ENCODE peak calls at places on chromosome X, in ten cellular contexts. K, B, S, Y, Q, G, D, W, U and N are unnamed samples.

GRCh38 chrX:24283122-24283789 is 30.6 kb downstream of the SUPT20HL2 start:
- DNase-seq in K (no peak), B (no peak), S (no peak), Y (peak; percentile 6), Q (no peak), G (no peak), D (no peak), W (no peak), U (no peak), N (no peak)

GRCh38 chrX:135543924-135544323 is 23.5 kb downstream of the INTS6L start:
- DNase-seq in K (no peak), B (no peak), S (no peak), Y (no peak), Q (no peak), G (peak; percentile 30), D (no peak), W (peak; percentile 40), U (no peak), N (peak; percentile 54)

GRCh38 chrX:120839506-120839905 is 36.2 kb downstream of the CT47B1 start:
- DNase-seq in K (no peak), B (peak; percentile 53), S (no peak), Y (peak; percentile 64), Q (no peak), G (no peak), D (peak; percentile 33), W (no peak), U (no peak), N (no peak)

GRCh38 chrX:13487731-13488505 is 81.5 kb upstream of the EGFL6 start:
- DNase-seq in K (peak; percentile 48), B (peak; percentile 94), S (peak; percentile 88), Y (peak; percentile 73), Q (peak; percentile 56), G (peak; percentile 14), D (peak; percentile 87), W (peak; percentile 82), U (peak; percentile 48), N (peak; percentile 73)

GRCh38 chrX:336227-336626 is 17.6 kb upstream of the GTPBP6 start:
- DNase-seq in K (no peak), B (no peak), S (no peak), Y (no peak), Q (no peak), G (no peak), D (no peak), W (no peak), U (no peak), N (no peak)

GRCh38 chrX:53239474-53239873 is 14.5 kb upstream of the KDM5C start:
- DNase-seq in K (peak; percentile 28), B (peak; percentile 29), S (no peak), Y (no peak), Q (no peak), G (peak; percentile 36), D (no peak), W (peak; percentile 61), U (no peak), N (peak; percentile 26)

GRCh38 chrX:103656623-103657022 is 27.8 kb downstream of the TCEAL1 start:
- DNase-seq in K (peak; percentile 66), B (peak; percentile 95), S (peak; percentile 71), Y (peak; percentile 90), Q (peak; percentile 60), G (no peak), D (peak; percentile 59), W (no peak), U (no peak), N (no peak)

GRCh38 chrX:154732421-154733071 is 18.3 kb downstream of the GAB3 start:
- DNase-seq in K (no peak), B (peak; percentile 83), S (peak; percentile 81), Y (peak; percentile 64), Q (no peak), G (no peak), D (peak; percentile 81), W (peak; percentile 18), U (no peak), N (no peak)

DNA sequence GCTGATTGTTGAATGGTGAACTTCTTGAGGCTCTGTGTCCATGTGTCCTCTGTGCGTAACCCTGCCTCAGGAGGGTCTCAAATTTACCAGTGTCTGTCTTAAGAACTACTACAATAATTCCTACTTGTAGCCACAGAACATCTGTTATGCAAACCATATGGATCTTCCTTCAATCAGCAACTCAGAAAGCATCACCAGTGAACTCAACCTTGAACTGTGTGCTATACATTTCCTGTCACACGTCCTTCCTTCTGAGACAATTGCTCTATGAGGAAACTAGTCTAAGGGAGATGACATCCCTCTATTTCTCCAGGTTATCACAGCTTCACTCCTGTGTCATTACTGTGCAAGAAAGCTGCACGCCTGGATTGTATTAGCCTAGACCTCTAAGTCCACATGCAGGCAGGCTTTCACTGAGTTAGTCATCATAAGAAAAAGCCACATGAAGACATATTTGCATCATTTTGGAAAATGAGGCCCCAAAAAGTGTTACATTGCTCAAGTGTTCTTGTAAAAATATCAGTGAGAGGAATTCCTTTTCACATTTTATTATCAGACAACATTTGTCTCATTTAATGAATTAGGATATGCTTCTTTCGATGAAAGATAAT is 157.8 kb downstream of the AFF2 start:
- DNase-seq in K (no peak), B (no peak), S (no peak), Y (peak; percentile 38), Q (no peak), G (no peak), D (no peak), W (no peak), U (no peak), N (peak; percentile 74)
- H3K4me2 ChIP-seq in K (no peak overlapping the region), B (no peak overlapping the region), S (no peak overlapping the region), Y (no peak overlapping the region), Q (no peak overlapping the region), G (no peak overlapping the region), D (no peak overlapping the region), W (no peak overlapping the region), U (no peak overlapping the region), N (peak overlapping the region; percentile 68)

DNA sequence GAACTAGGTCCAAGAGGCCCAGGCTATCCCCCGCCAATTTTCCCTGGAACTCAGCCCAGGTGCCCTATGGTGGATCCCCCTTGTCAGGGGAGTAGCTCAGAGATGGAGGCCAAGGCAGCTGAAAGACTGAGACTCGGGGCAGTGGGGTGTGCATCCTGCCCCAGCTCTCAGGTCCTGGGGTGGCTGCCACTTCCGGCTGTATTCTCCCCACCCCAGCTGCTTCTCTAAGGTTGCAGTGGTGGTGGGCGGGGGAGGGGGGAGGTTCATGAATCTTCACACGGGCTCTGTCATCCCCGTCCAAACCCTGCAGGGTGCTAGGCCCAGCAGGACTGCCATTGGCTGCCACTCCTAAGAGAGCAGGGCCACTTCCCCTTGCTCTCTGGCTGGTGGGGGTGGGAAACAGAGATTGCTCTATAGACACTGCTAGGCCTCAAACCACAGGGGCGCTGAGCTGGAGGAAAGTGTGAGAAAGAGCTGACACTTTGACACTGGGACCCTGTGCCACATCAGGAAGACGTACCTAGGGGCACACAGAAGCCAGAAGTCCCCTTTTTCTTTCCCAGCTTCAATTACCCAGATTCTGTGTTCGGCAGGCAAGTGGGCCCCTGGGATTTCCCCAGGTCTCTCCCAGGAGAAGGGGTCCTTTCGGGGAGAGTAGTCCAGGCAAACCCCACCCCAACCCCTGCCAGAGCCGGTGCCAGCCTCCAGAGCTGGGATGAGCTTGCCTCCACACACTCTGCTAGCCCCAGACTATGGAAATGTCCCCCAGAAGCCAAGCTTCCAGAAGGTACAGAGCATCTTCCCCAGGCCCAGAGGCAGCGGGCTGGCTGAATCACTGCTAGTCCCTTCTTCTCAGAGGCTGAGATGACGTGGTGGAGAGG is 1.6 kb downstream of the SASH3 start:
- DNase-seq in K (no peak), B (no peak), S (no peak), Y (no peak), Q (no peak), G (no peak), D (no peak), W (peak; percentile 60), U (no peak), N (peak; percentile 92)
- H3K4me2 ChIP-seq in K (no peak overlapping the region), B (no peak overlapping the region), S (no peak overlapping the region), Y (no peak overlapping the region), Q (no peak overlapping the region), G (no peak overlapping the region), D (no peak overlapping the region), W (no peak overlapping the region), U (no peak overlapping the region), N (peak overlapping the region; percentile 100)

DNA sequence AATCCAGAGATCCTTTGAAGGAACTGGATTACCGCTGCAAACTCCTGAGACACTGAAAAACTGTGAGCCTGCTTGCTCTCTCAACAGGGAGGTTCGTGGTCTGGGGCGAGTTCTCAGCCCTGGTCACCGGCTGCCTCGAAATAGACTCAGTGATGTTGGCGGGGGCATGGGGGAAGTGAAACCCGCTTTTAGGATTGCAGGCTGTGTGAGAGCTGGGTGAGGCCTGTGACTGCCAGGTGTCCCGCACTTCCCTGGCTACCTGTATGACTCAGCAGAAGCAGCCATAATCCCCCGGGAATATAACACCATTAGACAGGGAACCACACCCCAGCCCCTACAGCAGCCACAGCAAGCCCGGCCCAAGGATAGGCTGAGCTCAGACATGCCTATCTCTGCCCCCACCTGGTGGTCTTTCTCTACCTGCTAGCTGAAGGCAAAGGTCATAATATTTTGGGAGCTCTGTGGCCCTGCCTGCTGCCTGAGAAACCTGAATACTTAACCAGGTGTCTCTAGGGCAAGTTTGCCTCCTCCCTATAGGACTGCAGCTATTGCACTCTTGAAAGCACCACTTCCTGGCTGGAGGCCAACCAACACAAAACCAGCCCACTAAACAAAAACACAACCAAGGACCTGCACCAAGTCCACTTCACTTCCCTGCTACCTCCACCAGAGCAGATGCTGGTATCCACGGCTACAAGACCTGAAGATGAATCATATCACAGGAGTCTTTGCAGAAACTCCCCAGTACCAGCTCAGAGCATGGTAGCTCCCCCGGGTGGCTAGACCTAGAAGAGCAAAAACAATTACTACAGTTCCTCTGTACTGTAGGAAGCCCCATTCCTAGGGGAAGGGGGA is 202.0 kb downstream of the RRAGB start:
- DNase-seq in K (no peak), B (peak; percentile 9), S (no peak), Y (no peak), Q (no peak), G (no peak), D (no peak), W (no peak), U (no peak), N (peak; percentile 68)
- H3K4me2 ChIP-seq in K (no peak overlapping the region), B (no peak overlapping the region), S (no peak overlapping the region), Y (no peak overlapping the region), Q (peak overlapping the region; percentile 35), G (no peak overlapping the region), D (no peak overlapping the region), W (no peak overlapping the region), U (no peak overlapping the region), N (peak overlapping the region; percentile 56)

GRCh38 chrX:107207943-107208342 is 1.5 kb downstream of the DNAAF6 start:
- DNase-seq in K (no peak), B (no peak), S (no peak), Y (no peak), Q (no peak), G (no peak), D (no peak), W (no peak), U (no peak), N (no peak)

GRCh38 chrX:107207089-107207488 is 678 bp downstream of the DNAAF6 start:
- DNase-seq in K (no peak), B (no peak), S (no peak), Y (no peak), Q (no peak), G (no peak), D (no peak), W (no peak), U (no peak), N (no peak)

GRCh38 chrX:107206697-107207065 is 270 bp downstream of the DNAAF6 start:
- DNase-seq in K (no peak), B (no peak), S (no peak), Y (no peak), Q (no peak), G (no peak), D (no peak), W (no peak), U (no peak), N (no peak)

GRCh38 chrX:107204063-107204605 is 2.1 kb downstream of the NUP62CL start:
- DNase-seq in K (no peak), B (no peak), S (no peak), Y (no peak), Q (no peak), G (no peak), D (no peak), W (peak; percentile 15), U (no peak), N (no peak)

DNA sequence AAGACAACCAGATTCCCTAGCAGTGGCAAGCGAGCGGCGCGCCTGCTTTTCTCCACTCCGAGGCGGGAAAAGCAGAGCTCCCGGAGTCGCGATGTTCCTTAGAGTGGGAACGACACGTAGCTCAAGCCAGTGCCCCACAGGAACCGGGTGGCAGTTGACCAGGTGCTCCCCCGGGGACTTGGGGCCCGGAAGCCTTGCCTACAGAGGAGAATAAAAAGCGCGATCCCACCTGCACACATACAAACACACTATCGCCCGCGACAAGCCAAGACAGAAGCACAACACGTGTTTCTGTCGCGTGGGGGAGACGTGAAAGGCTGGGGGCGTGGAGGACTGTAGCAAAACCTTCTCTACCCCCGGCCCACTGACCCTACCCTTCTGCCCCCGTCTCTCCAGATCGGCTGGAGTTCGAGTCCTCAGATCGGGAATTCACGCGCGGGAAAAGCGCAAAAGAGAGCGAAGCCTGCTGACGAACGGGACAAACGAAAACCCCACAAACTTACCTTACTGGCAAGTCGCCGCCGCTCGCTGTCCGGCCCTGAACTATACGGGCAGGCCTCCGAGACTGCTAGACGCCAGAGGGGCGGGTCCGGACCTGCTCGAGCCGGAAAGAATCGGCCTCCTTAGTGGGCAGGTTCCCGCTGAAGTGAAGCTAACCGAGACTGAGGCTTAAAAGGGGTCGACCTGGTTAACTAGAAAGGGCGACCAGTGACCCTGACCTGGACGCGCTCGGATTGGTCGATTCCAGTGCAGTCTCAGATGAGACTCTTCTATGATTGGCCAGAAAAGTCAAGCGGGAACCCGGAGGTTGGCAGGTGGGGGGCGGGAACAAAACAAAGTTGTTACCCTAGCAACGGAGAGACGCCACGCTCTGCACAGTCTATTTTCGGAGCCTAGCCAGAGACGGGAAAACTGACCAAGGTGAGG is at the start of the genes DNAAF6 and NUP62CL:
- DNase-seq in K (peak; percentile 82), B (peak; percentile 70), S (peak; percentile 50), Y (peak; percentile 2), Q (peak; percentile 80), G (peak; percentile 95), D (peak; percentile 10), W (peak; percentile 97), U (peak; percentile 77), N (peak; percentile 86)
- H3K4me2 ChIP-seq in K (peak within 1 kb of the TSS; percentile 86), B (peak within 1 kb of the TSS; percentile 95), S (peak within 1 kb of the TSS; percentile 98), Y (no peak within 1 kb of the TSS), Q (peak within 1 kb of the TSS; percentile 88), G (peak within 1 kb of the TSS; percentile 90), D (peak within 1 kb of the TSS; percentile 89), W (peak within 1 kb of the TSS; percentile 52), U (peak within 1 kb of the TSS; percentile 74), N (peak within 1 kb of the TSS; percentile 79)